ENCODE peak calls at places on chromosomes 11 and 22, in eight cellular contexts. One of them, this sample, is unnamed. For H3K27me3, the result is how much of the 10 kb centered on the place peaks cover.

GRCh38 chr11:33536178-33536577 is 164.4 kb downstream of the C11orf91 start:
- DNase-seq in upper lobe of left lung: no peak
- DNase-seq in PC-3: no peak
- DNase-seq in right lobe of liver: no peak
- DNase-seq in adrenal gland: no peak
- DNase-seq in fibroblast of lung: no peak
- DNase-seq in pancreas: no peak
- DNase-seq in heart right ventricle: no peak
- DNase-seq in this sample: no peak

GRCh38 chr11:88543902-88544655 is 206.5 kb upstream of the CTSC start:
- DNase-seq in pancreas: peak
- DNase-seq in adrenal gland: peak
- DNase-seq in PC-3: peak
- DNase-seq in fibroblast of lung: peak
- DNase-seq in heart right ventricle: peak
- DNase-seq in upper lobe of left lung: no peak
- DNase-seq in right lobe of liver: peak
- DNase-seq in this sample: peak

GRCh38 chr22:47030881-47031627 is 268.6 kb downstream of the TBC1D22A start:
- DNase-seq in pancreas: peak
- DNase-seq in upper lobe of left lung: no peak
- DNase-seq in right lobe of liver: peak
- DNase-seq in PC-3: peak
- DNase-seq in adrenal gland: no peak
- DNase-seq in heart right ventricle: no peak
- DNase-seq in fibroblast of lung: no peak
- DNase-seq in this sample: no peak

GRCh38 chr11:35629914-35630313 is 11.7 kb downstream of the FJX1 start:
- DNase-seq in upper lobe of left lung: no peak
- DNase-seq in fibroblast of lung: peak
- DNase-seq in adrenal gland: no peak
- DNase-seq in pancreas: no peak
- DNase-seq in right lobe of liver: no peak
- DNase-seq in PC-3: peak
- DNase-seq in heart right ventricle: no peak
- DNase-seq in this sample: no peak

GRCh38 chr22:26851125-26851524 is 193.7 kb downstream of the MIAT start:
- DNase-seq in heart right ventricle: no peak
- DNase-seq in pancreas: no peak
- DNase-seq in right lobe of liver: no peak
- DNase-seq in PC-3: no peak
- DNase-seq in fibroblast of lung: no peak
- DNase-seq in upper lobe of left lung: no peak
- DNase-seq in adrenal gland: no peak
- DNase-seq in this sample: no peak

GRCh38 chr11:26042113-26042512 is 289.8 kb upstream of the ANO3 start:
- DNase-seq in right lobe of liver: no peak
- DNase-seq in heart right ventricle: no peak
- DNase-seq in adrenal gland: no peak
- DNase-seq in upper lobe of left lung: peak
- DNase-seq in PC-3: no peak
- DNase-seq in pancreas: peak
- DNase-seq in fibroblast of lung: no peak
- DNase-seq in this sample: no peak

GRCh38 chr11:62573006-62573591 is 592 bp downstream of the EEF1G start:
- DNase-seq in heart right ventricle: no peak
- DNase-seq in PC-3: no peak
- DNase-seq in adrenal gland: peak
- DNase-seq in pancreas: no peak
- DNase-seq in right lobe of liver: peak
- DNase-seq in upper lobe of left lung: no peak
- DNase-seq in fibroblast of lung: no peak
- DNase-seq in this sample: no peak

GRCh38 chr11:32920570-32920969 is 28.0 kb downstream of the QSER1 start:
- DNase-seq in adrenal gland: no peak
- DNase-seq in fibroblast of lung: no peak
- DNase-seq in right lobe of liver: no peak
- DNase-seq in upper lobe of left lung: no peak
- DNase-seq in PC-3: no peak
- DNase-seq in pancreas: no peak
- DNase-seq in heart right ventricle: no peak
- DNase-seq in this sample: no peak

GRCh38 chr22:23604939-23605712 is 25.0 kb upstream of the IGLL1 start:
- DNase-seq in heart right ventricle: no peak
- DNase-seq in pancreas: no peak
- DNase-seq in adrenal gland: no peak
- DNase-seq in right lobe of liver: no peak
- DNase-seq in upper lobe of left lung: peak
- DNase-seq in PC-3: no peak
- DNase-seq in fibroblast of lung: no peak
- DNase-seq in this sample: no peak

GRCh38 chr22:27903805-27904473 is 15.1 kb downstream of the PITPNB start:
- DNase-seq in PC-3: no peak
- DNase-seq in right lobe of liver: no peak
- DNase-seq in pancreas: no peak
- DNase-seq in fibroblast of lung: no peak
- DNase-seq in heart right ventricle: no peak
- DNase-seq in upper lobe of left lung: no peak
- DNase-seq in adrenal gland: no peak
- DNase-seq in this sample: peak

GRCh38 chr11:65266210-65266609 is 4.4 kb downstream of the POLA2 start:
- DNase-seq in pancreas: no peak
- DNase-seq in upper lobe of left lung: no peak
- DNase-seq in adrenal gland: no peak
- DNase-seq in right lobe of liver: no peak
- DNase-seq in heart right ventricle: no peak
- DNase-seq in PC-3: no peak
- DNase-seq in fibroblast of lung: peak
- DNase-seq in this sample: no peak

GRCh38 chr11:92136792-92137191 is 87.8 kb upstream of the FAT3 start:
- DNase-seq in upper lobe of left lung: no peak
- DNase-seq in fibroblast of lung: no peak
- DNase-seq in PC-3: peak
- DNase-seq in heart right ventricle: no peak
- DNase-seq in right lobe of liver: no peak
- DNase-seq in adrenal gland: no peak
- DNase-seq in pancreas: no peak
- DNase-seq in this sample: no peak
- TF ChIP-seq CTCF in upper lobe of left lung: no peak
- TF ChIP-seq CTCF in fibroblast of lung: no peak
- TF ChIP-seq CTCF in PC-3: peak
- TF ChIP-seq CTCF in heart right ventricle: peak
- TF ChIP-seq CTCF in right lobe of liver: peak
- TF ChIP-seq CTCF in adrenal gland: no peak
- TF ChIP-seq CTCF in pancreas: no peak
- TF ChIP-seq CTCF in this sample: no peak

DNA sequence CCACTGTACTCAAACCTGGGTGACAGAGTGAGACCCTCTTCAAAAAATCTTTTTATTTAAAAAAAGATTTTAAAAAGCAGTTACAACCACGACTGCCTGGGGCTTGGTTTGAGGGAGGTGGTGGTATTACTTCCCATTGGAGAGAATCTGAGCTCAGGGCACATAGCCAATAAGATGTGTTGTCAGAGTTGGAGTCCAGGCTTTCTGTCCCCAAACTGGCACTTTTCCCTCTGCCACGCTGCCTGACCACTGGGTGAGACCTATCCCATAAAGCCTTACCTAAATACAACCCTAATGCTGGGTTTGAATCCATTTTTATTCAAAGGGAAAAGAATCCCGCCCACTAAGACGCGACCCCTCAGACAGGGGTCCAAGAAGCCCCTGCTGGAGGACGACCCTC is 11.5 kb downstream of the CHADL start:
- DNase-seq in right lobe of liver: no peak
- DNase-seq in upper lobe of left lung: no peak
- DNase-seq in adrenal gland: peak
- DNase-seq in pancreas: no peak
- DNase-seq in PC-3: no peak
- DNase-seq in fibroblast of lung: no peak
- DNase-seq in heart right ventricle: no peak
- DNase-seq in this sample: no peak
- H3K4me3 ChIP-seq in right lobe of liver: no peak
- H3K4me3 ChIP-seq in upper lobe of left lung: no peak
- H3K4me3 ChIP-seq in adrenal gland: no peak
- H3K4me3 ChIP-seq in pancreas: no peak
- H3K4me3 ChIP-seq in PC-3: no peak
- H3K4me3 ChIP-seq in fibroblast of lung: no peak
- H3K4me3 ChIP-seq in heart right ventricle: no peak
- H3K4me3 ChIP-seq in this sample: no peak

GRCh38 chr11:124839051-124839971 is 25.9 kb upstream of the ROBO3 start:
- DNase-seq in PC-3: no peak
- DNase-seq in upper lobe of left lung: peak
- DNase-seq in pancreas: peak
- DNase-seq in adrenal gland: no peak
- DNase-seq in fibroblast of lung: no peak
- DNase-seq in right lobe of liver: no peak
- DNase-seq in heart right ventricle: no peak
- DNase-seq in this sample: no peak
- H3K27me3 ChIP-seq in PC-3: half or more
- H3K27me3 ChIP-seq in upper lobe of left lung: under half
- H3K27me3 ChIP-seq in pancreas: under half
- H3K27me3 ChIP-seq in adrenal gland: half or more
- H3K27me3 ChIP-seq in fibroblast of lung: under half
- H3K27me3 ChIP-seq in right lobe of liver: under half
- H3K27me3 ChIP-seq in heart right ventricle: half or more
- H3K27me3 ChIP-seq in this sample: under half

DNA sequence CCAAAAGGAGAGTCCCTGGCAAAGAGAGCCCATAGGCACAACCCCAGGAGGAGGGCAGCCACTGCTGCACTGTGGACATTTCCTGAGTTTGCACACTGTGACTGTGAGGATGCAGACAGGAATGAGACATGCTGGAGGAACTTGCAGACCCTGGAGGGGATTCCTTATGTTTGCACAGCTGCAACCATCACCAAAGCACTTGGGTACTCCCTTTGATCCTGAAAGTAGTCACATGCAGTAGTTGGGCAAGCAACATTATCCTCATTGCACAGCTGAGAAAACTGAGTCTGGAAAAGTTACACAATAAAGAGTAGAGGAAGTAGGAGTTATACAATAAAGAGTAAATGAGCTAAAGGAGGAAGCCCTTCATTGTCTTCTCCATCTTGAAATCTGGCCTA is 186.5 kb downstream of the FAM181B start:
- DNase-seq in upper lobe of left lung: no peak
- DNase-seq in adrenal gland: no peak
- DNase-seq in right lobe of liver: no peak
- DNase-seq in PC-3: no peak
- DNase-seq in fibroblast of lung: no peak
- DNase-seq in pancreas: no peak
- DNase-seq in heart right ventricle: no peak
- DNase-seq in this sample: no peak
- TF ChIP-seq CTCF in upper lobe of left lung: no peak
- TF ChIP-seq CTCF in adrenal gland: no peak
- TF ChIP-seq CTCF in right lobe of liver: no peak
- TF ChIP-seq CTCF in PC-3: no peak
- TF ChIP-seq CTCF in fibroblast of lung: no peak
- TF ChIP-seq CTCF in pancreas: no peak
- TF ChIP-seq CTCF in heart right ventricle: no peak
- TF ChIP-seq CTCF in this sample: no peak

GRCh38 chr22:49693416-49693815 is 134.3 kb downstream of the BRD1 start:
- DNase-seq in adrenal gland: no peak
- DNase-seq in fibroblast of lung: no peak
- DNase-seq in pancreas: peak
- DNase-seq in upper lobe of left lung: peak
- DNase-seq in heart right ventricle: no peak
- DNase-seq in PC-3: no peak
- DNase-seq in right lobe of liver: no peak
- DNase-seq in this sample: no peak
- H3K4me3 ChIP-seq in adrenal gland: no peak
- H3K4me3 ChIP-seq in fibroblast of lung: no peak
- H3K4me3 ChIP-seq in pancreas: no peak
- H3K4me3 ChIP-seq in upper lobe of left lung: no peak
- H3K4me3 ChIP-seq in heart right ventricle: no peak
- H3K4me3 ChIP-seq in PC-3: no peak
- H3K4me3 ChIP-seq in right lobe of liver: no peak
- H3K4me3 ChIP-seq in this sample: no peak

GRCh38 chr11:125950178-125950490 is 4.3 kb downstream of the VSIG10L2 start:
- DNase-seq in heart right ventricle: no peak
- DNase-seq in fibroblast of lung: no peak
- DNase-seq in right lobe of liver: no peak
- DNase-seq in PC-3: no peak
- DNase-seq in adrenal gland: no peak
- DNase-seq in upper lobe of left lung: no peak
- DNase-seq in pancreas: no peak
- DNase-seq in this sample: no peak
- H3K27me3 ChIP-seq in heart right ventricle: under half
- H3K27me3 ChIP-seq in fibroblast of lung: under half
- H3K27me3 ChIP-seq in right lobe of liver: under half
- H3K27me3 ChIP-seq in PC-3: under half
- H3K27me3 ChIP-seq in adrenal gland: under half
- H3K27me3 ChIP-seq in upper lobe of left lung: under half
- H3K27me3 ChIP-seq in pancreas: under half
- H3K27me3 ChIP-seq in this sample: under half

GRCh38 chr11:13249992-13250391 is 27.6 kb upstream of the BMAL1 start:
- DNase-seq in adrenal gland: no peak
- DNase-seq in PC-3: peak
- DNase-seq in heart right ventricle: no peak
- DNase-seq in fibroblast of lung: peak
- DNase-seq in right lobe of liver: no peak
- DNase-seq in pancreas: no peak
- DNase-seq in upper lobe of left lung: no peak
- DNase-seq in this sample: no peak
- TF ChIP-seq CTCF in adrenal gland: no peak
- TF ChIP-seq CTCF in PC-3: peak
- TF ChIP-seq CTCF in heart right ventricle: peak
- TF ChIP-seq CTCF in fibroblast of lung: peak
- TF ChIP-seq CTCF in right lobe of liver: no peak
- TF ChIP-seq CTCF in pancreas: no peak
- TF ChIP-seq CTCF in upper lobe of left lung: peak
- TF ChIP-seq CTCF in this sample: no peak

DNA sequence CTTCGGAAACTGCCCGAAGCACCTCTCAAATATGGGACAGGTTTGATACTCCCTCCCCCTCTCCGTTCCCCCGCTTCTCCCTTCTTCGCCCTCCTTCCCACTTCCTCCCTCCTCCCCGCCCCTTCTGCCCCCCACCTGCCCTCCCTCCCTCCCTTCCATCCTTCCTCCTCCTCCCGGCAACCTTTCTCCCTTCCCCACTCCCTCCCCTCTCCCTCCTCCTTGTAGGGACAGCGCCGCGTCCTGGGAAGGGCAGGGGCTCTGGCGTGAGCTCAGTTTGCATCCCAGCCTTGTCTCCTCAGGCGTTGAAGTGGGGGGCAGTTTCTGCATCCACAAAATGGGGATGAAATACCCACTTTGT is 6.1 kb upstream of the NFAM1 start:
- DNase-seq in fibroblast of lung: no peak
- DNase-seq in pancreas: no peak
- DNase-seq in PC-3: no peak
- DNase-seq in right lobe of liver: no peak
- DNase-seq in heart right ventricle: no peak
- DNase-seq in adrenal gland: no peak
- DNase-seq in upper lobe of left lung: no peak
- DNase-seq in this sample: no peak
- H3K4me3 ChIP-seq in fibroblast of lung: no peak
- H3K4me3 ChIP-seq in pancreas: peak
- H3K4me3 ChIP-seq in PC-3: peak
- H3K4me3 ChIP-seq in right lobe of liver: no peak
- H3K4me3 ChIP-seq in heart right ventricle: no peak
- H3K4me3 ChIP-seq in adrenal gland: no peak
- H3K4me3 ChIP-seq in upper lobe of left lung: peak
- H3K4me3 ChIP-seq in this sample: peak

GRCh38 chr11:2270322-2271076 is at the start of gene ASCL2:
- DNase-seq in right lobe of liver: no peak
- DNase-seq in fibroblast of lung: no peak
- DNase-seq in adrenal gland: no peak
- DNase-seq in upper lobe of left lung: no peak
- DNase-seq in pancreas: no peak
- DNase-seq in heart right ventricle: no peak
- DNase-seq in PC-3: no peak
- DNase-seq in this sample: no peak
- H3K27me3 ChIP-seq in right lobe of liver: under half
- H3K27me3 ChIP-seq in fibroblast of lung: under half
- H3K27me3 ChIP-seq in adrenal gland: under half
- H3K27me3 ChIP-seq in upper lobe of left lung: under half
- H3K27me3 ChIP-seq in pancreas: under half
- H3K27me3 ChIP-seq in heart right ventricle: half or more
- H3K27me3 ChIP-seq in PC-3: under half
- H3K27me3 ChIP-seq in this sample: under half

GRCh38 chr22:41531736-41532477 is 12.4 kb downstream of the POLR3H start:
- DNase-seq in right lobe of liver: no peak
- DNase-seq in upper lobe of left lung: peak
- DNase-seq in pancreas: no peak
- DNase-seq in adrenal gland: no peak
- DNase-seq in heart right ventricle: no peak
- DNase-seq in fibroblast of lung: no peak
- DNase-seq in PC-3: no peak
- DNase-seq in this sample: no peak
- TF ChIP-seq CTCF in right lobe of liver: no peak
- TF ChIP-seq CTCF in upper lobe of left lung: no peak
- TF ChIP-seq CTCF in pancreas: no peak
- TF ChIP-seq CTCF in adrenal gland: no peak
- TF ChIP-seq CTCF in heart right ventricle: no peak
- TF ChIP-seq CTCF in fibroblast of lung: no peak
- TF ChIP-seq CTCF in PC-3: no peak
- TF ChIP-seq CTCF in this sample: no peak

This sample was measured in GM06990.